ENCODE peak calls at places on chromosomes 3 and 15, in eight cellular contexts. H is chondrocyte, A is cardiac muscle cell, N is left ventricle myocardium inferior, G is Caco-2, D is MCF 10A, Y is type B pancreatic cell, L is GM06990. S is an unnamed sample.

GRCh38 chr15:50340431-50340830 is 14.6 kb downstream of the GABPB1 start:
- DNase-seq in H (no peak), A (no peak), N (no peak), G (no peak), D (no peak), Y (no peak), L (no peak), S (no peak)

GRCh38 chr3:19427417-19428149 is 279.3 kb downstream of the KCNH8 start:
- DNase-seq in H (no peak), A (no peak), N (no peak), G (no peak), D (peak), Y (no peak), L (no peak), S (no peak)

GRCh38 chr3:174355505-174355904 is 503.6 kb upstream of the NAALADL2 start:
- DNase-seq in H (no peak), A (peak), N (no peak), G (no peak), D (peak), Y (no peak), L (no peak), S (no peak)

GRCh38 chr3:58176827-58177489 is 33.8 kb downstream of the DNASE1L3 start:
- DNase-seq in H (no peak), A (no peak), N (no peak), G (no peak), D (peak), Y (no peak), L (no peak), S (no peak)

GRCh38 chr15:75673426-75674247 is 25.9 kb downstream of the SNX33 start:
- DNase-seq in H (no peak), A (peak), N (peak), G (no peak), D (no peak), Y (no peak), L (no peak), S (no peak)

GRCh38 chr15:34795267-34796081 is at the start of gene ACTC1:
- DNase-seq in H (peak), A (peak), N (peak), G (no peak), D (peak), Y (no peak), L (no peak), S (no peak)

GRCh38 chr3:144521131-144521530 is 549.5 kb downstream of the DIPK2A start:
- DNase-seq in H (no peak), A (no peak), N (no peak), G (no peak), D (no peak), Y (no peak), L (no peak), S (no peak)

GRCh38 chr3:61936344-61936937 is 375.1 kb downstream of the PTPRG start:
- DNase-seq in H (no peak), A (peak), N (no peak), G (no peak), D (peak), Y (no peak), L (no peak), S (no peak)

GRCh38 chr3:196502775-196503181 is 790 bp downstream of the RNF168 start:
- DNase-seq in H (no peak), A (peak), N (peak), G (no peak), D (peak), Y (no peak), L (peak), S (peak)

GRCh38 chr3:176351408-176351807 is 845.9 kb downstream of the TBL1XR1 start:
- DNase-seq in H (no peak), A (peak), N (no peak), G (no peak), D (peak), Y (no peak), L (no peak), S (no peak)

GRCh38 chr15:34793071-34793470 is 2.3 kb downstream of the ACTC1 start:
- DNase-seq in H (no peak), A (no peak), N (no peak), G (no peak), D (no peak), Y (no peak), L (no peak), S (no peak)

GRCh38 chr3:162641869-162642350 is 1145.3 kb downstream of the OTOL1 start:
- DNase-seq in H (no peak), A (no peak), N (no peak), G (no peak), D (no peak), Y (no peak), L (no peak), S (no peak)

GRCh38 chr3:134371542-134372324 is 2.5 kb downstream of the AMOTL2 start:
- DNase-seq in H (no peak), A (peak), N (no peak), G (no peak), D (no peak), Y (no peak), L (no peak), S (no peak)
- TF ChIP-seq CTCF in H (peak), A (peak), N (no peak), G (no peak), D (no peak), Y (peak), L (no peak), S (no peak)

DNA sequence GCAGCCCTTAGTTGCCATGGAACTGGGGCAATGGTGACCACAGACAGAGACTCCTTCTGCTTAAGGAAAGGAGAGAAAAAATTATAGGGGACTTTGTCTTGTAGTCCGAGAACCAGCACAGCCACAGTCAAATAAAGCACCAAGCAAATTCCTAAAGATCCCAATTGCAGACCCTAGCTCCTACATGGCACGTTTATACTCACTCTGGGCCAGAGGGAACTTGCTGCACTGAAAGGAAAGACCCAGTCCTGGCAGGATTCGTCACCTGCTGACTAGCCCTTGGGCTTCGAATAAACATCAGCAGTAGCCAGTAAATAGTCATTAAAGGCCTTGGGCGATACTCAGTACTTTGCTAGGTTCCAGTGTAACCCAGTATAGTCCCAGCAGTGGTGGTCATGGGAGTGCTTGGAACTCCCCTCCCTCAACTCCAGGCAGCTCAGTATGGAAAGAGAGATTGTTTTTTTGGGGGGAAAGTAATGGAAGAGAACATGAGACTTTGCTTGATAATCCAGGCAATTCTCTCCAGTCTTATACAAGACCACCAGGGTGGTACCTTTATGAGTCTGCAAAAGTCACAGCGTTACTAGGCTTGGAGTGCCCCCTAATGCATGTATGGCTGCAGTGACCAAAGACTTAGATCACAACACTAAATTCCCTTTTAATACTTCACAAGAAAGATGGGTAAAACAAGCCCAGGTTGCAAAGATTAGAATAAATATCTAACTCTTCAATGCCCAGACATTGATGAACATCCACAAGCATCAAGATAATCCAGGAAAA is 66.4 kb upstream of the AGTR1 start:
- DNase-seq in H (no peak), A (no peak), N (no peak), G (no peak), D (no peak), Y (no peak), L (no peak), S (no peak)
- TF ChIP-seq CTCF in H (peak), A (peak), N (peak), G (peak), D (no peak), Y (peak), L (no peak), S (no peak)

DNA sequence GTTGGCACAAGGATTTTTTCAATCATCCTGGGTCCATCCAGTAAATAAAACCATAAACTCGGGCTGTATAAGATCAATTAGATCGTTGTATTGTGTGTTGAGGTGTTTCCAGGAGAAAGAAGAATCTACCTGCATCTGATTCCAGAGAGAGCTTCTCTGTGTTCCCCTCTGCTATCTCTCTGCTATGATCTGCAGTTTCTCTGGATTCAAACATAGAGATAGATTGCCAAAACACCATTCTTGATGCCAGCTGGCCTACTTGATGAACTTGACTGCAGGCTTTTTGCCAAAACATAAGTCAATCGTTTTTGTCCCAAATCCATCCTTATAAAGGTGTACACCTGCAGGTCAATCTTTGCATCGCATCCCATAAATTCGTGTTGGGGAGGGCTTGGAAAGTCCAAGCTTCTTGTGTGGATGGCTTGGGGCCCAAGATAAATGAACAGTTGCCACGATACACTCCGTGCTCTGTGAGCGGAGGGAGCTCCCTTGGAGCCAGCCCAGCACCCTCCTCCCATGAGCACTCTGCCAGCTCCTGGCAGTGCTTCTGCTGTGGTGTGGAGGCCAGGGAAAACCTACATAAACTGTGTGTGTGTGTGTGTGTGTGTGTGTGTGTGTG is 2.7 kb downstream of the CERS3 start:
- DNase-seq in H (no peak), A (peak), N (peak), G (no peak), D (no peak), Y (no peak), L (no peak), S (no peak)
- TF ChIP-seq CTCF in H (no peak), A (no peak), N (no peak), G (no peak), D (no peak), Y (no peak), L (no peak), S (no peak)

GRCh38 chr15:97995881-97996603 is 35.5 kb downstream of the ARRDC4 start:
- DNase-seq in H (no peak), A (no peak), N (no peak), G (peak), D (no peak), Y (no peak), L (no peak), S (no peak)
- TF ChIP-seq CTCF in H (peak), A (no peak), N (peak), G (peak), D (peak), Y (peak), L (peak), S (no peak)

GRCh38 chr3:40432793-40433192 is 24.3 kb upstream of the RPL14 start:
- DNase-seq in H (no peak), A (no peak), N (no peak), G (no peak), D (no peak), Y (no peak), L (no peak), S (no peak)
- TF ChIP-seq CTCF in H (peak), A (no peak), N (no peak), G (no peak), D (no peak), Y (no peak), L (no peak), S (no peak)

GRCh38 chr3:117200962-117201361 is 491.4 kb downstream of the TUSC7 start:
- DNase-seq in H (no peak), A (no peak), N (no peak), G (no peak), D (no peak), Y (no peak), L (no peak), S (no peak)

GRCh38 chr3:117201906-117202305 is 492.3 kb downstream of the TUSC7 start:
- DNase-seq in H (no peak), A (no peak), N (no peak), G (no peak), D (no peak), Y (no peak), L (no peak), S (no peak)

GRCh38 chr3:117202415-117202814 is 492.8 kb downstream of the TUSC7 start:
- DNase-seq in H (no peak), A (no peak), N (no peak), G (no peak), D (no peak), Y (no peak), L (no peak), S (no peak)
- TF ChIP-seq CTCF in H (no peak), A (no peak), N (no peak), G (no peak), D (no peak), Y (no peak), L (no peak), S (no peak)

GRCh38 chr3:60906283-60906682 is 345.0 kb downstream of the FHIT start:
- DNase-seq in H (no peak), A (no peak), N (no peak), G (no peak), D (no peak), Y (no peak), L (no peak), S (no peak)
- TF ChIP-seq CTCF in H (no peak), A (no peak), N (no peak), G (no peak), D (no peak), Y (no peak), L (no peak), S (no peak)

GRCh38 chr15:89321521-89322410 is 12.9 kb downstream of the POLG start:
- DNase-seq in H (peak), A (no peak), N (no peak), G (no peak), D (no peak), Y (no peak), L (no peak), S (no peak)
- TF ChIP-seq CTCF in H (peak), A (no peak), N (peak), G (no peak), D (peak), Y (peak), L (peak), S (no peak)

GRCh38 chr15:68340711-68341671 is 63.4 kb downstream of the FEM1B start:
- DNase-seq in H (peak), A (no peak), N (no peak), G (no peak), D (no peak), Y (no peak), L (no peak), S (no peak)

GRCh38 chr15:68344600-68344999 is 67.1 kb downstream of the FEM1B start:
- DNase-seq in H (peak), A (no peak), N (no peak), G (no peak), D (peak), Y (no peak), L (no peak), S (no peak)

GRCh38 chr15:68343579-68344225 is 66.2 kb downstream of the FEM1B start:
- DNase-seq in H (peak), A (no peak), N (no peak), G (no peak), D (no peak), Y (no peak), L (no peak), S (no peak)

GRCh38 chr15:68341851-68342336 is 64.3 kb downstream of the FEM1B start:
- DNase-seq in H (peak), A (peak), N (no peak), G (no peak), D (no peak), Y (no peak), L (no peak), S (no peak)

DNA sequence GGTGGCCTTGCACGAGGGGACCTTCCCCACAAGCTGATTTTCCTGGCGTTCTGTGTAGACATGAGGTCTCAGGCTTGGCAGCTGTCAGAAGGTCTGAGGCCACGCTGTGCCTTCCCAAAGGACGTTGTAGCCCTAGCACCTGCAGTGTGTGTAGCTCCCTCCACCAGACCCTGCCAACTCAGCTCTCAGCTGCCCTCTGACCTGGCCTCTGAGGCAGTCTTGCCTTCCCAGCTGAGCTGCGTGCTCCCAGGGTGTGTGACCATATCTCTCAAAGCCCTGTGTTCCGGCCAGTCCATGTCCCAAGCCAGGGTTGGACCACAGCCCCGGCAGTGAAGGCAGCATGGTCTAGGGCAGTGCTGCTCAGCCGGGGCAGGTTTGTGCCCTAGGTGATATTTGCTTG is 64.8 kb downstream of the FEM1B start:
- DNase-seq in H (peak), A (no peak), N (no peak), G (no peak), D (no peak), Y (no peak), L (no peak), S (no peak)
- TF ChIP-seq CTCF in H (no peak), A (no peak), N (no peak), G (no peak), D (no peak), Y (no peak), L (no peak), S (no peak)

DNA sequence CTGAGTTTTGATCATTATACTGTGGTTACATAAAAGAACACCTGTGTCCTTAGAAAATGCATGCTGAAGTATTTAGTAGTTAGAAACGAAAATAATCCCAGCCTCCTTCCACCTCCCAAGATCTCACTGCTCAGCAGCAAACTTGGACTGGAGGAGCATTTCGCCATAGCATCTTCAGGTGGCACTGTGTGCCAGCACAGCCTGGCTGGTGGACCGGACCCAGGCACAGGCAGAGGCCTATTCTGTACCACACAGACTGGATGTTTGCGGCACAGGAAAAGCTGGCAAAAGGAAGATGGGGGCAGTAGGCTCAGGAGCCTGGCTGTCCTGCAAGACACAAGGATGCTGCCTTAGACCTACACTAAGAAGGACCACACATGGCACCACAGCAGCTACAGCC is 10.2 kb downstream of the STIMATE start:
- DNase-seq in H (no peak), A (no peak), N (no peak), G (no peak), D (no peak), Y (no peak), L (no peak), S (no peak)
- TF ChIP-seq CTCF in H (no peak), A (no peak), N (no peak), G (no peak), D (no peak), Y (no peak), L (no peak), S (no peak)